ENCODE peak calls at places on chromosomes 7 and 10, in eight cellular contexts. One of them, this sample, is unnamed.

GRCh38 chr7:127189885-127190284 is 62.9 kb downstream of the GRM8 start:
- DNase-seq in BE2C: peak; percentile 31
- DNase-seq in left ventricle myocardium inferior: no peak
- DNase-seq in endothelial cell of umbilical vein: no peak
- DNase-seq in aorta: no peak
- DNase-seq in heart left ventricle: peak; percentile 49
- DNase-seq in naive thymus-derived CD4-positive, alpha-beta T cell: no peak
- DNase-seq in A549: no peak
- DNase-seq in this sample: no peak

GRCh38 chr10:132329565-132330485 is 2.2 kb upstream of the LRRC27 start:
- DNase-seq in endothelial cell of umbilical vein: peak; percentile 65
- DNase-seq in aorta: no peak
- DNase-seq in naive thymus-derived CD4-positive, alpha-beta T cell: no peak
- DNase-seq in A549: peak; percentile 69
- DNase-seq in left ventricle myocardium inferior: no peak
- DNase-seq in heart left ventricle: no peak
- DNase-seq in BE2C: no peak
- DNase-seq in this sample: no peak

GRCh38 chr10:116088985-116089384 is 184.0 kb downstream of the GFRA1 start:
- DNase-seq in A549: no peak
- DNase-seq in endothelial cell of umbilical vein: no peak
- DNase-seq in aorta: no peak
- DNase-seq in BE2C: no peak
- DNase-seq in naive thymus-derived CD4-positive, alpha-beta T cell: no peak
- DNase-seq in heart left ventricle: no peak
- DNase-seq in left ventricle myocardium inferior: no peak
- DNase-seq in this sample: no peak

GRCh38 chr7:116736927-116737715 is 65.1 kb downstream of the MET start:
- DNase-seq in naive thymus-derived CD4-positive, alpha-beta T cell: no peak
- DNase-seq in heart left ventricle: no peak
- DNase-seq in endothelial cell of umbilical vein: peak; percentile 90
- DNase-seq in left ventricle myocardium inferior: no peak
- DNase-seq in aorta: no peak
- DNase-seq in A549: no peak
- DNase-seq in BE2C: no peak
- DNase-seq in this sample: no peak

GRCh38 chr10:131980757-131981428 is 830 bp downstream of the BNIP3 start:
- DNase-seq in naive thymus-derived CD4-positive, alpha-beta T cell: no peak
- DNase-seq in endothelial cell of umbilical vein: peak; percentile 35
- DNase-seq in left ventricle myocardium inferior: no peak
- DNase-seq in aorta: no peak
- DNase-seq in A549: no peak
- DNase-seq in BE2C: peak; percentile 26
- DNase-seq in heart left ventricle: no peak
- DNase-seq in this sample: no peak

GRCh38 chr7:85030893-85031292 is 156.0 kb downstream of the SEMA3D start:
- DNase-seq in heart left ventricle: no peak
- DNase-seq in BE2C: no peak
- DNase-seq in endothelial cell of umbilical vein: peak; percentile 50
- DNase-seq in naive thymus-derived CD4-positive, alpha-beta T cell: no peak
- DNase-seq in aorta: no peak
- DNase-seq in A549: peak; percentile 1
- DNase-seq in left ventricle myocardium inferior: no peak
- DNase-seq in this sample: no peak

GRCh38 chr7:97272237-97272975 is 154.9 kb downstream of the SDHAF3 start:
- DNase-seq in A549: no peak
- DNase-seq in endothelial cell of umbilical vein: no peak
- DNase-seq in naive thymus-derived CD4-positive, alpha-beta T cell: no peak
- DNase-seq in left ventricle myocardium inferior: no peak
- DNase-seq in BE2C: no peak
- DNase-seq in heart left ventricle: no peak
- DNase-seq in aorta: no peak
- DNase-seq in this sample: no peak

GRCh38 chr7:122965306-122965705 is 30.2 kb downstream of the TAS2R16 start:
- DNase-seq in BE2C: no peak
- DNase-seq in heart left ventricle: no peak
- DNase-seq in left ventricle myocardium inferior: no peak
- DNase-seq in aorta: no peak
- DNase-seq in A549: no peak
- DNase-seq in endothelial cell of umbilical vein: no peak
- DNase-seq in naive thymus-derived CD4-positive, alpha-beta T cell: no peak
- DNase-seq in this sample: no peak

GRCh38 chr7:83550100-83550499 is 98.8 kb downstream of the SEMA3E start:
- DNase-seq in endothelial cell of umbilical vein: no peak
- DNase-seq in aorta: no peak
- DNase-seq in heart left ventricle: no peak
- DNase-seq in left ventricle myocardium inferior: no peak
- DNase-seq in BE2C: no peak
- DNase-seq in naive thymus-derived CD4-positive, alpha-beta T cell: no peak
- DNase-seq in A549: no peak
- DNase-seq in this sample: no peak

GRCh38 chr10:110226555-110226925 is 19.1 kb downstream of the MXI1 start:
- DNase-seq in BE2C: peak; percentile 90
- DNase-seq in left ventricle myocardium inferior: peak; percentile 91
- DNase-seq in aorta: peak; percentile 96
- DNase-seq in endothelial cell of umbilical vein: peak; percentile 87
- DNase-seq in heart left ventricle: peak; percentile 94
- DNase-seq in naive thymus-derived CD4-positive, alpha-beta T cell: peak; percentile 82
- DNase-seq in A549: peak; percentile 55
- DNase-seq in this sample: peak; percentile 93
- H3K4me3 ChIP-seq in BE2C: peak overlapping the region; percentile 56
- H3K4me3 ChIP-seq in left ventricle myocardium inferior: peak overlapping the region; percentile 91
- H3K4me3 ChIP-seq in aorta: peak overlapping the region; percentile 91
- H3K4me3 ChIP-seq in endothelial cell of umbilical vein: peak overlapping the region; percentile 92
- H3K4me3 ChIP-seq in heart left ventricle: peak overlapping the region; percentile 87
- H3K4me3 ChIP-seq in naive thymus-derived CD4-positive, alpha-beta T cell: peak overlapping the region; percentile 12
- H3K4me3 ChIP-seq in A549: peak overlapping the region; percentile 65
- H3K4me3 ChIP-seq in this sample: peak overlapping the region; percentile 89

GRCh38 chr7:87474533-87475358 is 734 bp downstream of the ABCB4 start:
- DNase-seq in naive thymus-derived CD4-positive, alpha-beta T cell: no peak
- DNase-seq in BE2C: no peak
- DNase-seq in heart left ventricle: peak; percentile 22
- DNase-seq in A549: no peak
- DNase-seq in endothelial cell of umbilical vein: peak; percentile 46
- DNase-seq in aorta: peak; percentile 49
- DNase-seq in left ventricle myocardium inferior: no peak
- DNase-seq in this sample: no peak
- H3K4me3 ChIP-seq in naive thymus-derived CD4-positive, alpha-beta T cell: no peak overlapping the region
- H3K4me3 ChIP-seq in BE2C: peak overlapping the region; percentile 44
- H3K4me3 ChIP-seq in heart left ventricle: peak overlapping the region; percentile 64
- H3K4me3 ChIP-seq in A549: peak overlapping the region; percentile 41
- H3K4me3 ChIP-seq in endothelial cell of umbilical vein: no peak overlapping the region
- H3K4me3 ChIP-seq in aorta: peak overlapping the region; percentile 81
- H3K4me3 ChIP-seq in left ventricle myocardium inferior: peak overlapping the region; percentile 75
- H3K4me3 ChIP-seq in this sample: peak overlapping the region; percentile 46

DNA sequence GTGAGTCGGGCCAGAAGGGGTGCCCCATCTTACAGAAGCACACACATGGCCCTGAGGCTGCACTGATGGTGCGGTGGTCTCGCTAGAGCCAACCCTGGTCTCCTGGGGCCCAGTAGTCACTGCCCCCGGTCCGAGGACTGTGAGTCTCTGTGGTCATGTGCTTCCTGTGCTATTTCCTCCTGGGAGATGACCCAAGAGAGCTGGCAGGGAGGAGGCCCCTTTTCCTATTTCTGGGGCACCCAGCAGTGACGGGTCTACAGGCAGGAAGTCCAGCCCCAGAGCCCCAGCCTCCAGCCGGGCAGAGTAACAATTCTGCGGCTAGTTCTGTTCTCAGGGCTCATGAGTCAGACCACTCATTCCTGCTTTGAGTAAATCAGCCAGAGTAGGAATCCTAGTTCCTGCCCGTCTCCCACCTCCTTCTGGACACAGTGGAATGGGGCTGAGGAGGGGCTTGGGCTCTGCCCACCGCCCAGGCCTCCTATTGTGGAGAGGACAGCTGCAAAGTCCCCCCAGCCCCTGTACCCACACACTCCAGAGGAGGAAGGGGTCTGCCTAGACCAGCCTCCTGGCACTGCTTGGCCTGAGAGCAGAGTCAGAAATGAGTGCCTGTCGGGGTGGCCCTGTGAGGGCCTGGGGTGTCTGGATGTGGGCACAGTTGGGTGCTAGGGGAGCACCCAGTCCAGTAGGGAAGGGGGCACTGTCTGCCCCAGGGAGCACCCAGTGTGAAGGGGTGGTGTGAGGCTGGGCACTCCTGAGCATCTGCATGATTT is 80.5 kb upstream of the PPIF start:
- DNase-seq in heart left ventricle: peak; percentile 86
- DNase-seq in naive thymus-derived CD4-positive, alpha-beta T cell: no peak
- DNase-seq in endothelial cell of umbilical vein: peak; percentile 92
- DNase-seq in A549: no peak
- DNase-seq in aorta: peak; percentile 95
- DNase-seq in BE2C: no peak
- DNase-seq in left ventricle myocardium inferior: peak; percentile 70
- DNase-seq in this sample: peak; percentile 84
- H3K4me3 ChIP-seq in heart left ventricle: peak overlapping the region; percentile 16
- H3K4me3 ChIP-seq in naive thymus-derived CD4-positive, alpha-beta T cell: no peak overlapping the region
- H3K4me3 ChIP-seq in endothelial cell of umbilical vein: no peak overlapping the region
- H3K4me3 ChIP-seq in A549: no peak overlapping the region
- H3K4me3 ChIP-seq in aorta: no peak overlapping the region
- H3K4me3 ChIP-seq in BE2C: no peak overlapping the region
- H3K4me3 ChIP-seq in left ventricle myocardium inferior: peak overlapping the region; percentile 40
- H3K4me3 ChIP-seq in this sample: no peak overlapping the region

DNA sequence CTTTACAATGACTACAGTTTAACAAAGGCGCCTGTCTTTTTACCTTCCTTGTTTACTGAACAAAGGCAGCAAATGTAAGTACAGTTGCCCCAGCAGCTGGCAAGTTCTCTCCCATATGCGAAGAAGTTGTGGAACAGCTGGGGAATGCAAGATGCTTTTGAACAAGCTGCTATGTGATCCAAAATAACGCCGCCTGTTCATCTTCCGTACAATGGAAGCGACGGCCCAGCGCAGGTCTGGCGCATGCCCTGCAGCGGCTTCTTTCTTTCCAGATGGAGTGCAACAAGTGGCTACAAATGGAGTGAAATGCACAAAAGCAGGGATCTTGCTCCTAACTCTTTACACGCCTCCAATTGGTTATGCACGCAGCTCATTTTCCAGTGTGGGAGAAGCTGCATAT is 97.0 kb upstream of the SVIL start:
- DNase-seq in aorta: no peak
- DNase-seq in A549: no peak
- DNase-seq in left ventricle myocardium inferior: no peak
- DNase-seq in naive thymus-derived CD4-positive, alpha-beta T cell: no peak
- DNase-seq in endothelial cell of umbilical vein: no peak
- DNase-seq in heart left ventricle: no peak
- DNase-seq in BE2C: no peak
- DNase-seq in this sample: no peak
- H3K4me3 ChIP-seq in aorta: no peak overlapping the region
- H3K4me3 ChIP-seq in A549: no peak overlapping the region
- H3K4me3 ChIP-seq in left ventricle myocardium inferior: no peak overlapping the region
- H3K4me3 ChIP-seq in naive thymus-derived CD4-positive, alpha-beta T cell: no peak overlapping the region
- H3K4me3 ChIP-seq in endothelial cell of umbilical vein: no peak overlapping the region
- H3K4me3 ChIP-seq in heart left ventricle: no peak overlapping the region
- H3K4me3 ChIP-seq in BE2C: no peak overlapping the region
- H3K4me3 ChIP-seq in this sample: no peak overlapping the region

GRCh38 chr10:86952106-86952505 is 5.3 kb downstream of the MMRN2 start:
- DNase-seq in heart left ventricle: no peak
- DNase-seq in naive thymus-derived CD4-positive, alpha-beta T cell: no peak
- DNase-seq in BE2C: no peak
- DNase-seq in aorta: no peak
- DNase-seq in A549: no peak
- DNase-seq in left ventricle myocardium inferior: no peak
- DNase-seq in endothelial cell of umbilical vein: no peak
- DNase-seq in this sample: no peak

GRCh38 chr10:86956195-86956840 is 1.1 kb downstream of the MMRN2 start:
- DNase-seq in A549: no peak
- DNase-seq in BE2C: no peak
- DNase-seq in heart left ventricle: peak; percentile 19
- DNase-seq in aorta: no peak
- DNase-seq in naive thymus-derived CD4-positive, alpha-beta T cell: no peak
- DNase-seq in endothelial cell of umbilical vein: peak; percentile 43
- DNase-seq in left ventricle myocardium inferior: no peak
- DNase-seq in this sample: peak; percentile 21

GRCh38 chr10:86955501-86956194 is 1.8 kb downstream of the MMRN2 start:
- DNase-seq in heart left ventricle: no peak
- DNase-seq in A549: no peak
- DNase-seq in left ventricle myocardium inferior: no peak
- DNase-seq in BE2C: no peak
- DNase-seq in endothelial cell of umbilical vein: peak; percentile 38
- DNase-seq in aorta: peak; percentile 46
- DNase-seq in naive thymus-derived CD4-positive, alpha-beta T cell: no peak
- DNase-seq in this sample: no peak

GRCh38 chr10:86954681-86955500 is 2.5 kb downstream of the MMRN2 start:
- DNase-seq in left ventricle myocardium inferior: no peak
- DNase-seq in aorta: peak; percentile 42
- DNase-seq in naive thymus-derived CD4-positive, alpha-beta T cell: no peak
- DNase-seq in BE2C: no peak
- DNase-seq in A549: no peak
- DNase-seq in endothelial cell of umbilical vein: peak; percentile 37
- DNase-seq in heart left ventricle: no peak
- DNase-seq in this sample: no peak

DNA sequence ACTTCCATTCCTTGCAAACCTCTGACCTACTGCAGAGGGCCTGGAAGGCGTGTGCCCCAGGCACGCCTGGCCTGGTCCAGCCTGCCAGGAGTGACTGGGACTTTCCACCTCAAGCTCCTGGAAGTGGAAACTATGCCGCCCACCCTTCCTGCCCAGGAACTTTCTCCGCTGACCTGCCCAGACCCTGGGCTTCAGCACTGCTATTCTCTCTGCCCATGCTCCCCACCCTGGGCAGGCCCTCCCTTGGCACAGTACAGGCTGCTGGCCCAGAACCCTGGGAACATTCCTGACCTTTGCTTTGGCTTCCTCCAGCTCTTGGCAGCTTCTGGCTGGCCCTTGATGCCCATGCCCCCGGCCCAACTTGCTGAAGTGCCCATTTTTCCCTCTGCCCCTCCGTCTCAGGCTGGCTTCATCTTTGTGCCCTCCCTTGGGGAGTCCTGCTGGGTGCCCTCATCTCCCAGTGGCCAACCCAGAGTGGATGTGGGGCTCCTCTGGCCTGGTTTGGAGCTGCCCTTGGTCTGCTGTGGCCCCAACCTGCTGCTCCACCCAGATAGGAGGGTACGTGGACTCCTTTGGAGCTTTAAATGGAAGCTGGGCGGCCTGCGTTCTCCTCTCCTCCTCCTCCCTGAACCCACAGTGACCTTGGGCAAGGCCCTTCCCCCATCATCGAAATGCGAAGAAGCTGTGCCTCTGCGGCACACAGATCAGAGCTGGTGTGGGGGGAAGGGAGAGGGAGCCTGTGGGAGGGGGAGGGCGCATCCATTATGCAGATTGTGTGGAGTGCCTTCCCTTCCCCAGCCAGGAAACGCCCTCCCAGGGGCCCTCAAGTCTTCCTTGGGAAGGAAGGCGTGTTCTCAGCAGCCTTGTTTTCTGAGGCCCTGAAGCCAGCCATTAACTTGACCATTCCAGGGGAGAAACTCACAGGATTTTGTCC is 3.4 kb downstream of the MMRN2 start:
- DNase-seq in aorta: peak; percentile 89
- DNase-seq in A549: no peak
- DNase-seq in endothelial cell of umbilical vein: peak; percentile 89
- DNase-seq in naive thymus-derived CD4-positive, alpha-beta T cell: no peak
- DNase-seq in left ventricle myocardium inferior: peak; percentile 77
- DNase-seq in heart left ventricle: peak; percentile 82
- DNase-seq in BE2C: no peak
- DNase-seq in this sample: no peak
- H3K4me3 ChIP-seq in aorta: no peak overlapping the region
- H3K4me3 ChIP-seq in A549: no peak overlapping the region
- H3K4me3 ChIP-seq in endothelial cell of umbilical vein: peak overlapping the region; percentile 65
- H3K4me3 ChIP-seq in naive thymus-derived CD4-positive, alpha-beta T cell: no peak overlapping the region
- H3K4me3 ChIP-seq in left ventricle myocardium inferior: peak overlapping the region; percentile 68
- H3K4me3 ChIP-seq in heart left ventricle: peak overlapping the region; percentile 56
- H3K4me3 ChIP-seq in BE2C: no peak overlapping the region
- H3K4me3 ChIP-seq in this sample: peak overlapping the region; percentile 42

This sample was measured in upper lobe of right lung.